ENCODE peak calls at places on chromosomes 2 and 18, in seven cellular contexts. R is A549, V is NB4, M is spleen, I is AG09319, N is progenitor cell of endocrine pancreas, D is Calu3. B is an unnamed sample.

GRCh38 chr2:110124038-110124825 is 8.6 kb upstream of the MALL start:
- DNase-seq in R (no peak), V (no peak), M (no peak), I (no peak), N (no peak), D (no peak), B (no peak)

GRCh38 chr2:143415571-143415970 is 286.4 kb downstream of the ARHGAP15 start:
- DNase-seq in R (no peak), V (no peak), M (no peak), I (no peak), N (no peak), D (no peak), B (no peak)

GRCh38 chr2:142142595-142142994 is 11.8 kb upstream of the LRP1B start:
- DNase-seq in R (no peak), V (no peak), M (no peak), I (no peak), N (no peak), D (no peak), B (no peak)

GRCh38 chr18:10086458-10086857 is 172.6 kb downstream of the VAPA start:
- DNase-seq in R (no peak), V (no peak), M (no peak), I (no peak), N (no peak), D (peak; percentile 28), B (no peak)

GRCh38 chr2:240915526-240916335 is 9.6 kb downstream of the CROCC2 start:
- DNase-seq in R (no peak), V (no peak), M (peak; percentile 82), I (no peak), N (no peak), D (no peak), B (no peak)

GRCh38 chr2:73031725-73032701 is 39.5 kb downstream of the SFXN5 start:
- DNase-seq in R (peak; percentile 58), V (no peak), M (no peak), I (no peak), N (no peak), D (no peak), B (no peak)

GRCh38 chr2:212794471-212794870 is 255.9 kb upstream of the ERBB4 start:
- DNase-seq in R (no peak), V (no peak), M (no peak), I (no peak), N (no peak), D (no peak), B (no peak)

GRCh38 chr2:82790277-82791021 is 1668.6 kb downstream of the SUCLG1 start:
- DNase-seq in R (peak; percentile 13), V (no peak), M (no peak), I (no peak), N (no peak), D (peak; percentile 8), B (no peak)

GRCh38 chr2:30653847-30654246 is 153.4 kb downstream of the CAPN13 start:
- DNase-seq in R (no peak), V (no peak), M (no peak), I (no peak), N (no peak), D (no peak), B (no peak)

GRCh38 chr2:64463784-64464183 is 9.8 kb downstream of the LGALSL start:
- DNase-seq in R (no peak), V (no peak), M (no peak), I (no peak), N (no peak), D (no peak), B (no peak)

GRCh38 chr18:13217466-13217961 is 1.0 kb upstream of the LDLRAD4 start:
- DNase-seq in R (peak; percentile 39), V (peak; percentile 43), M (peak; percentile 85), I (no peak), N (peak; percentile 41), D (peak; percentile 43), B (no peak)

GRCh38 chr2:61423714-61424113 is 47.2 kb downstream of the USP34 start:
- DNase-seq in R (peak; percentile 41), V (no peak), M (no peak), I (no peak), N (no peak), D (no peak), B (no peak)

GRCh38 chr18:64134044-64134757 is 14.7 kb downstream of the LINC00305 start:
- DNase-seq in R (peak; percentile 3), V (no peak), M (no peak), I (no peak), N (no peak), D (peak; percentile 8), B (no peak)

GRCh38 chr2:3585239-3586109 is 9.4 kb upstream of the COLEC11 start:
- DNase-seq in R (peak; percentile 58), V (no peak), M (no peak), I (peak; percentile 19), N (no peak), D (no peak), B (no peak)

GRCh38 chr2:20599001-20599600 is 51.8 kb downstream of the HS1BP3 start:
- DNase-seq in R (no peak), V (no peak), M (peak; percentile 89), I (no peak), N (no peak), D (no peak), B (no peak)

GRCh38 chr2:1626271-1626681 is 118.0 kb downstream of the PXDN start:
- DNase-seq in R (no peak), V (no peak), M (peak; percentile 51), I (no peak), N (no peak), D (no peak), B (no peak)

GRCh38 chr2:132437852-132438649 is 21.4 kb downstream of the GPR39 start:
- DNase-seq in R (peak; percentile 37), V (no peak), M (no peak), I (no peak), N (no peak), D (no peak), B (no peak)

GRCh38 chr2:207928079-207928478 is 97.2 kb downstream of the PLEKHM3 start:
- DNase-seq in R (no peak), V (no peak), M (no peak), I (no peak), N (no peak), D (no peak), B (no peak)

GRCh38 chr2:223586261-223586660 is 15.9 kb downstream of the SCG2 start:
- DNase-seq in R (peak; percentile 29), V (no peak), M (no peak), I (no peak), N (no peak), D (no peak), B (no peak)

GRCh38 chr18:31740180-31740579 is 20.5 kb downstream of the SLC25A52 start:
- DNase-seq in R (no peak), V (no peak), M (no peak), I (no peak), N (no peak), D (no peak), B (no peak)

GRCh38 chr2:63257473-63257872 is 206.8 kb downstream of the OTX1 start:
- DNase-seq in R (no peak), V (peak; percentile 1), M (no peak), I (no peak), N (no peak), D (no peak), B (no peak)

GRCh38 chr2:9965119-9965822 is 13.8 kb downstream of the GRHL1 start:
- DNase-seq in R (no peak), V (no peak), M (no peak), I (no peak), N (no peak), D (no peak), B (no peak)

GRCh38 chr2:237932731-237933131 is 34.1 kb upstream of the UBE2F start:
- DNase-seq in R (no peak), V (no peak), M (peak; percentile 14), I (peak; percentile 78), N (no peak), D (no peak), B (no peak)

GRCh38 chr2:201631041-201631440 is 12.3 kb downstream of the TMEM237 start:
- DNase-seq in R (no peak), V (no peak), M (no peak), I (no peak), N (no peak), D (no peak), B (no peak)

GRCh38 chr18:58269931-58270330 is 225.9 kb downstream of the NEDD4L start:
- DNase-seq in R (no peak), V (no peak), M (no peak), I (no peak), N (no peak), D (peak; percentile 70), B (no peak)

GRCh38 chr2:119545076-119545475 is 827 bp downstream of the CFAP221 start:
- DNase-seq in R (no peak), V (no peak), M (no peak), I (no peak), N (no peak), D (peak; percentile 35), B (no peak)
- TF ChIP-seq CTCF in R (no peak), V (no peak), M (no peak), I (no peak), N (no peak), D (no peak), B (no peak)

GRCh38 chr2:121387591-121388325 is 102.8 kb upstream of the TFCP2L1 start:
- DNase-seq in R (no peak), V (no peak), M (no peak), I (no peak), N (no peak), D (no peak), B (no peak)

GRCh38 chr2:121377676-121378075 is 92.7 kb upstream of the TFCP2L1 start:
- DNase-seq in R (no peak), V (no peak), M (no peak), I (no peak), N (no peak), D (no peak), B (no peak)

GRCh38 chr2:121386707-121387106 is 101.7 kb upstream of the TFCP2L1 start:
- DNase-seq in R (no peak), V (no peak), M (no peak), I (no peak), N (no peak), D (no peak), B (no peak)

GRCh38 chr2:121386102-121386501 is 101.1 kb upstream of the TFCP2L1 start:
- DNase-seq in R (no peak), V (no peak), M (no peak), I (no peak), N (no peak), D (no peak), B (no peak)

GRCh38 chr2:121382744-121383143 is 97.7 kb upstream of the TFCP2L1 start:
- DNase-seq in R (peak; percentile 27), V (no peak), M (no peak), I (no peak), N (no peak), D (no peak), B (no peak)
- TF ChIP-seq CTCF in R (no peak), V (no peak), M (no peak), I (no peak), N (no peak), D (no peak), B (no peak)

DNA sequence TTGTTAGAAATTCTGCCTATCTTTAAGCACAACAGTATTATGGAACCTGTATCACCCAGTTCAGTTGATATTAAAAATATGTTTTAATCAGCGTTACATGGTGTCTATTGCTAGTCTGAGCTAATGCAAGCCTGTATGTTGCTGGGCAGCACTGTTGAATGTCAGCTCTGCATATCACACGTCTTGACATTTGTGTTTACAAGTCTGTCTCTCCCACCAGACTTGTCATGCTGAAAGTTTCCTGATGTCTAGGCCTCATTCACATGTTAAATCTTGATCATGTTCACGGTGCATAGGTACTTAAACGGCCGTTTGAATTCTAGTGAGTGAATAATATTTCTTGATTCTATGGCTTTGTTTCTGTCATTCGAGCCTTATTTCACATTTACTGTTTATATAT is 385.0 kb downstream of the SOCS6 start:
- DNase-seq in R (no peak), V (no peak), M (no peak), I (no peak), N (no peak), D (no peak), B (no peak)
- TF ChIP-seq CTCF in R (no peak), V (no peak), M (no peak), I (no peak), N (no peak), D (no peak), B (no peak)

GRCh38 chr2:5685225-5685624 is 7.0 kb upstream of the SOX11 start:
- DNase-seq in R (no peak), V (no peak), M (no peak), I (no peak), N (no peak), D (no peak), B (no peak)
- TF ChIP-seq CTCF in R (no peak), V (no peak), M (no peak), I (no peak), N (no peak), D (no peak), B (no peak)